ENCODE peak calls at places on chromosome 20, in five cellular contexts. One of them, this sample, is unnamed.

GRCh38 chr20:52812231-52812847 is 159.8 kb upstream of the TSHZ2 start:
- DNase-seq in left lung: no peak
- DNase-seq in GM04504: no peak
- DNase-seq in NAMALWA: peak
- DNase-seq in neural crest cell: no peak
- DNase-seq in this sample: no peak

GRCh38 chr20:44572551-44573500 is 9.6 kb upstream of the PKIG start:
- DNase-seq in left lung: no peak
- DNase-seq in GM04504: peak
- DNase-seq in NAMALWA: no peak
- DNase-seq in neural crest cell: no peak
- DNase-seq in this sample: no peak

GRCh38 chr20:36825374-36826104 is 50.4 kb upstream of the TLDC2 start:
- DNase-seq in left lung: no peak
- DNase-seq in GM04504: no peak
- DNase-seq in NAMALWA: no peak
- DNase-seq in neural crest cell: peak
- DNase-seq in this sample: no peak

GRCh38 chr20:19867940-19868371 is 109.9 kb downstream of the RIN2 start:
- DNase-seq in left lung: peak
- DNase-seq in GM04504: no peak
- DNase-seq in NAMALWA: no peak
- DNase-seq in neural crest cell: no peak
- DNase-seq in this sample: peak

GRCh38 chr20:53901064-53901463 is 169.3 kb downstream of the BCAS1 start:
- DNase-seq in left lung: no peak
- DNase-seq in GM04504: no peak
- DNase-seq in NAMALWA: no peak
- DNase-seq in neural crest cell: no peak
- DNase-seq in this sample: no peak

GRCh38 chr20:39433461-39433860 is 471.3 kb downstream of the DHX35 start:
- DNase-seq in left lung: no peak
- DNase-seq in GM04504: no peak
- DNase-seq in NAMALWA: no peak
- DNase-seq in neural crest cell: no peak
- DNase-seq in this sample: no peak

GRCh38 chr20:56412473-56412790 is 372 bp downstream of the CASS4 start:
- DNase-seq in left lung: no peak
- DNase-seq in GM04504: no peak
- DNase-seq in NAMALWA: no peak
- DNase-seq in neural crest cell: no peak
- DNase-seq in this sample: no peak

GRCh38 chr20:59737073-59737691 is 132.8 kb downstream of the PHACTR3 start:
- DNase-seq in left lung: peak
- DNase-seq in GM04504: no peak
- DNase-seq in NAMALWA: no peak
- DNase-seq in neural crest cell: no peak
- DNase-seq in this sample: peak

GRCh38 chr20:17505664-17506517 is 25.3 kb downstream of the BFSP1 start:
- DNase-seq in left lung: no peak
- DNase-seq in GM04504: no peak
- DNase-seq in NAMALWA: no peak
- DNase-seq in neural crest cell: no peak
- DNase-seq in this sample: no peak

GRCh38 chr20:56249244-56249955 is 868 bp downstream of the MC3R start:
- DNase-seq in left lung: no peak
- DNase-seq in GM04504: no peak
- DNase-seq in NAMALWA: no peak
- DNase-seq in neural crest cell: peak
- DNase-seq in this sample: no peak

This sample was measured in upper lobe of right lung.